ENCODE peak calls at places on chromosomes 13 and 19, in six cellular contexts. W is heart left ventricle, J is BE2C, Q is upper lobe of right lung, V is fibroblast of the aortic adventitia, U is GM06990. R is an unnamed sample.
A peak's percentile ranks its signal among the peaks of the same experiment; 100 is the strongest.

GRCh38 chr13:23445794-23446193 is 12.3 kb upstream of the SACS start:
- DNase-seq in W (no peak), J (no peak), Q (no peak), V (peak; percentile 10), U (no peak), R (no peak)

GRCh38 chr13:78420814-78421213 is 182.5 kb downstream of the POU4F1 start:
- DNase-seq in W (peak; percentile 50), J (no peak), Q (no peak), V (no peak), U (peak; percentile 19), R (peak; percentile 15)

GRCh38 chr13:25922373-25922772 is 129.4 kb downstream of the SHISA2 start:
- DNase-seq in W (no peak), J (no peak), Q (no peak), V (no peak), U (no peak), R (no peak)

GRCh38 chr13:68190826-68191225 is 960.7 kb upstream of the PCDH9 start:
- DNase-seq in W (no peak), J (no peak), Q (no peak), V (peak; percentile 2), U (no peak), R (no peak)

GRCh38 chr13:111485491-111486250 is 165.2 kb downstream of the TEX29 start:
- DNase-seq in W (no peak), J (no peak), Q (peak; percentile 33), V (no peak), U (no peak), R (no peak)

GRCh38 chr13:59446391-59446790 is 717.3 kb downstream of the DIAPH3 start:
- DNase-seq in W (no peak), J (no peak), Q (no peak), V (no peak), U (no peak), R (no peak)

GRCh38 chr13:34114581-34114980 is 296.6 kb downstream of the RFC3 start:
- DNase-seq in W (no peak), J (no peak), Q (no peak), V (no peak), U (no peak), R (no peak)

GRCh38 chr13:23963947-23964346 is 66.6 kb upstream of the C1QTNF9B start:
- DNase-seq in W (no peak), J (no peak), Q (no peak), V (no peak), U (no peak), R (no peak)

GRCh38 chr19:43779147-43779819 is 1.5 kb downstream of the KCNN4 start:
- DNase-seq in W (no peak), J (no peak), Q (peak; percentile 74), V (no peak), U (no peak), R (peak; percentile 20)

GRCh38 chr19:14003279-14004051 is 2.7 kb downstream of the RFX1 start:
- DNase-seq in W (peak; percentile 29), J (no peak), Q (no peak), V (peak; percentile 25), U (peak; percentile 51), R (peak; percentile 34)

DNA sequence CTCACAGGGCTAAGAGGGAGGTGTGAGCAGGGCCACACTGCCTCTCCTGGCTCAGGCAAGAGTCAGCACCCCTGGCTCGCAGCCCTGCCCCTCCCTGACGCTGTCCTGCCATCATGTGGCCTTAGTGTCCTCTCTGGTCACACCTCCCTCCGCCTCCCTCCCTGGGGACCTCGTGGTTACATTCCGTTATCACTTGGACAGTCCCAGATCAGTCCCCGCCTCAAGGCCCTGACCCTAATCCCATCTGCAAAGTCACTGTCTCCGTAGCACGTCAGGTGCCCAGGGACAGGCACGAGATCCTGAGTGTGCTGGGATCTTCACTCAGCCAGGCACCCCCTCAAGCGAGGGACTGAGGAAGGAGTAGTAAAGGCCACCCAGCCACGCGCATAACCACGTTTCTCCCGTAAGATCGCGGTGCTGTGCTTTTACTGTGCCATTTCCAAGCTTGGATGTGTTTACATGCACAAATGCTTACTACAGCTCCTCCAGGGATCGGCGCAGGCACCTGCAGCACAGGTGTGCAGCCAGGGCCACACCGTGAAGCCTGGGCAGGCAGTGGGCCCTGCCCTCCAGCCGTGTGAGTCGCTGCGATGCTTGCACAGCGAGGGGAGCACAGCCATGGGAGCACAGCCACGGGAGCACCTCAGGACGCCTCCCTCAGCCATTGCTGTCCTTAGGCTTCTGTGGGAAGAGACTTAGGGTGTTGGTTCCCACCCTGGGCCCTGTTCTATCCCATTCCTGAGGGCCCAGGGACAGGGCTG is 10.7 kb upstream of the TMEM255B start:
- DNase-seq in W (no peak), J (peak; percentile 13), Q (no peak), V (no peak), U (no peak), R (no peak)
- TF ChIP-seq CTCF in W (no peak), J (no peak), Q (no peak), V (no peak), U (no peak), R (no peak)

GRCh38 chr19:38478273-38478971 is 44.9 kb downstream of the RYR1 start:
- DNase-seq in W (no peak), J (peak; percentile 65), Q (no peak), V (peak; percentile 1), U (no peak), R (no peak)
- TF ChIP-seq CTCF in W (no peak), J (peak; percentile 74), Q (no peak), V (no peak), U (peak; percentile 35), R (no peak)

GRCh38 chr13:44128522-44128921 is 245.1 kb upstream of the SERP2 start:
- DNase-seq in W (peak; percentile 73), J (no peak), Q (no peak), V (peak; percentile 21), U (no peak), R (no peak)
- TF ChIP-seq CTCF in W (no peak), J (no peak), Q (no peak), V (peak; percentile 3), U (no peak), R (no peak)

GRCh38 chr19:41920878-41921277 is 7.4 kb downstream of the ERFL start:
- DNase-seq in W (no peak), J (peak; percentile 5), Q (no peak), V (no peak), U (no peak), R (no peak)
- TF ChIP-seq CTCF in W (no peak), J (no peak), Q (no peak), V (no peak), U (no peak), R (peak; percentile 17)

GRCh38 chr13:36450534-36450933 is 18.2 kb downstream of the CCNA1 start:
- DNase-seq in W (no peak), J (no peak), Q (no peak), V (no peak), U (no peak), R (no peak)

GRCh38 chr13:36454962-36455361 is 22.7 kb downstream of the CCNA1 start:
- DNase-seq in W (no peak), J (no peak), Q (no peak), V (no peak), U (no peak), R (no peak)

GRCh38 chr13:36454121-36454520 is 21.8 kb downstream of the CCNA1 start:
- DNase-seq in W (no peak), J (no peak), Q (no peak), V (no peak), U (no peak), R (no peak)

GRCh38 chr13:36456577-36456976 is 24.3 kb downstream of the CCNA1 start:
- DNase-seq in W (no peak), J (no peak), Q (no peak), V (no peak), U (no peak), R (no peak)

GRCh38 chr13:36453518-36453917 is 21.2 kb downstream of the CCNA1 start:
- DNase-seq in W (no peak), J (no peak), Q (no peak), V (peak; percentile 48), U (no peak), R (no peak)
- TF ChIP-seq CTCF in W (peak; percentile 15), J (no peak), Q (peak; percentile 33), V (peak; percentile 44), U (peak; percentile 24), R (no peak)

GRCh38 chr19:41405776-41406175 is 8.2 kb downstream of the BCKDHA start:
- DNase-seq in W (peak; percentile 41), J (no peak), Q (no peak), V (no peak), U (no peak), R (no peak)

GRCh38 chr19:41409288-41409687 is 11.7 kb downstream of the BCKDHA start:
- DNase-seq in W (peak; percentile 66), J (no peak), Q (no peak), V (peak; percentile 29), U (no peak), R (no peak)

GRCh38 chr19:41410655-41411054 is 13.0 kb downstream of the BCKDHA start:
- DNase-seq in W (no peak), J (no peak), Q (no peak), V (no peak), U (no peak), R (no peak)

GRCh38 chr19:41407271-41407670 is 9.7 kb downstream of the BCKDHA start:
- DNase-seq in W (peak; percentile 68), J (no peak), Q (no peak), V (no peak), U (no peak), R (no peak)

DNA sequence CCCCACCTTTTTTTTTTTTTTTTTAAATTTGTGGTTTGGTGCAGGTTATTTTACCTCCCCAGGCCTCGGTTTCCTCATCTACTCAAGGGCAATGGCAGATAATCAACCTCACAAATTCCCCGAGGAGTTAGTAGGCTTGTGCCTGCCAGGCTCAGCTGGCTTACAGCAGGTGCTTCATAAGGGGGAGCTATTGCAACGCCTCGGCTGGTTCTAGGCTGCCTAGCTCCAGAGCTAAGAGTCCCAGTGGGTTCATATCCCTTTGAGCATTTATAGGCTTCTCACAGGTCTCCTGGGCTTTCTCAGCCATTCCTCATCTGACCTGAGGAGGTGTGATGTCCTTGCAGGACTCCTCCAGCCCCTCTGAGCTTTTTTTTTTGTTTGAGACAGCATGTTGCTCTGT is 10.6 kb downstream of the BCKDHA start:
- DNase-seq in W (no peak), J (no peak), Q (no peak), V (no peak), U (no peak), R (no peak)
- TF ChIP-seq CTCF in W (no peak), J (peak; percentile 26), Q (no peak), V (no peak), U (peak; percentile 42), R (peak; percentile 29)

GRCh38 chr13:39210961-39211534 is 172.8 kb downstream of the NHLRC3 start:
- DNase-seq in W (no peak), J (no peak), Q (no peak), V (no peak), U (no peak), R (no peak)
- TF ChIP-seq CTCF in W (no peak), J (no peak), Q (no peak), V (no peak), U (peak; percentile 15), R (no peak)

GRCh38 chr13:45439781-45440462 is 21.7 kb upstream of the SLC25A30 start:
- DNase-seq in W (no peak), J (no peak), Q (no peak), V (no peak), U (no peak), R (no peak)

GRCh38 chr13:45446181-45446580 is 18.6 kb upstream of the COG3 start:
- DNase-seq in W (no peak), J (no peak), Q (no peak), V (peak; percentile 75), U (no peak), R (no peak)

GRCh38 chr13:45445053-45445452 is 19.7 kb upstream of the COG3 start:
- DNase-seq in W (no peak), J (no peak), Q (no peak), V (no peak), U (no peak), R (no peak)

GRCh38 chr13:45439000-45439399 is 20.8 kb upstream of the SLC25A30 start:
- DNase-seq in W (no peak), J (no peak), Q (no peak), V (no peak), U (no peak), R (no peak)

GRCh38 chr13:45441633-45442032 is 23.1 kb upstream of the COG3 start:
- DNase-seq in W (no peak), J (no peak), Q (no peak), V (peak; percentile 3), U (peak; percentile 46), R (peak; percentile 40)
- TF ChIP-seq CTCF in W (no peak), J (no peak), Q (no peak), V (peak; percentile 32), U (peak; percentile 29), R (peak; percentile 41)